ENCODE peak calls at places on chromosomes 5 and 9, in four cellular contexts. V is hypothalamus, A is OCI-LY7, K is tibial nerve. P is an unnamed sample.

GRCh38 chr5:67303356-67303755 is 106.8 kb upstream of the CD180 start:
- DNase-seq in A (no peak), V (no peak), K (no peak), P (no peak)

GRCh38 chr9:83572524-83572923 is 34.3 kb upstream of the FRMD3 start:
- DNase-seq in A (no peak), K (no peak), V (no peak), P (no peak)

GRCh38 chr9:133572821-133573361 is 36.3 kb downstream of the FAM163B start:
- DNase-seq in A (no peak), V (peak), K (no peak), P (no peak)

GRCh38 chr5:142803428-142804111 is 33.4 kb downstream of the ARHGAP26 start:
- DNase-seq in V (no peak), K (no peak), A (no peak), P (peak)

GRCh38 chr9:105435453-105435852 is 12.4 kb upstream of the FSD1L start:
- DNase-seq in V (no peak), A (no peak), K (no peak), P (no peak)

GRCh38 chr9:90100014-90100413 is 495.2 kb downstream of the GADD45G start:
- DNase-seq in K (no peak), A (no peak), V (no peak), P (no peak)

GRCh38 chr5:10036136-10036535 is 213.6 kb downstream of the ATPSCKMT start:
- DNase-seq in V (no peak), A (no peak), K (no peak), P (no peak)

GRCh38 chr9:121073038-121073437 is 1.7 kb upstream of the CNTRL start:
- DNase-seq in A (peak), V (no peak), K (no peak), P (peak)

GRCh38 chr9:133160742-133161541 is 2.8 kb downstream of the GBGT1 start:
- DNase-seq in A (peak), K (peak), V (no peak), P (peak)

GRCh38 chr5:76046761-76047160 is 36.4 kb upstream of the SV2C start:
- DNase-seq in K (no peak), A (no peak), V (no peak), P (no peak)

GRCh38 chr5:174245506-174245905 is 200.0 kb downstream of the NSG2 start:
- DNase-seq in K (no peak), A (no peak), V (no peak), P (no peak)

GRCh38 chr9:78023003-78023741 is 8.4 kb downstream of the GNAQ start:
- DNase-seq in K (no peak), A (no peak), V (no peak), P (no peak)

GRCh38 chr5:7394889-7395431 is 978 bp upstream of the ADCY2 start:
- DNase-seq in V (no peak), A (no peak), K (no peak), P (no peak)

GRCh38 chr9:87080512-87081225 is 133.4 kb upstream of the GAS1 start:
- DNase-seq in K (no peak), A (no peak), V (no peak), P (no peak)

GRCh38 chr9:86277072-86277471 is 5.3 kb downstream of the ISCA1 start:
- DNase-seq in V (no peak), K (no peak), A (no peak), P (no peak)

GRCh38 chr9:7273575-7273974 is 515.8 kb downstream of the KDM4C start:
- DNase-seq in A (no peak), K (no peak), V (no peak), P (no peak)

P was measured in right atrium auricular region.